ENCODE peak calls at places on chromosome 10, in seven cellular contexts. B is esophagus squamous epithelium, R is GM06990, V is PC-3, N is BE2C, Y is Peyer's patch, Q is right atrium auricular region. D is an unnamed sample. For H3K36me3, the result is how much of the 10 kb centered on the place peaks cover.

GRCh38 chr10:33126118-33126517 is 168.1 kb upstream of the ITGB1 start:
- DNase-seq in B (no peak), N (no peak), Q (peak), R (no peak), Y (no peak), V (peak), D (peak)

GRCh38 chr10:36109399-36110023 is 467.4 kb upstream of the FZD8 start:
- DNase-seq in N (no peak), V (no peak), R (no peak), Y (no peak), Q (no peak), B (no peak), D (no peak)

GRCh38 chr10:16732376-16732775 is 84.8 kb downstream of the RSU1 start:
- DNase-seq in B (no peak), Y (no peak), V (peak), N (no peak), Q (no peak), R (no peak), D (no peak)

GRCh38 chr10:451021-451471 is 238.4 kb downstream of the DIP2C start:
- DNase-seq in Y (peak), R (peak), B (no peak), N (no peak), V (no peak), Q (no peak), D (no peak)

GRCh38 chr10:18397886-18398285 is 253.5 kb downstream of the NSUN6 start:
- DNase-seq in Q (no peak), Y (no peak), N (no peak), V (no peak), B (no peak), R (no peak), D (no peak)

GRCh38 chr10:84360634-84361365 is 32.4 kb downstream of the CCSER2 start:
- DNase-seq in N (no peak), Y (no peak), Q (no peak), V (no peak), R (no peak), B (no peak), D (peak)

GRCh38 chr10:67678335-67678974 is 17.5 kb downstream of the CTNNA3 start:
- DNase-seq in Y (no peak), R (no peak), B (no peak), N (no peak), V (no peak), Q (no peak), D (no peak)

GRCh38 chr10:30527623-30528426 is 93.8 kb downstream of the MAP3K8 start:
- DNase-seq in R (no peak), Q (no peak), N (no peak), V (no peak), B (no peak), Y (no peak), D (no peak)

GRCh38 chr10:77872151-77872946 is 54.2 kb downstream of the DLG5 start:
- DNase-seq in B (no peak), Q (no peak), N (no peak), R (no peak), Y (no peak), V (no peak), D (peak)

GRCh38 chr10:96359616-96360015 is 814 bp upstream of the OPALIN start:
- DNase-seq in Q (peak), N (no peak), R (no peak), B (no peak), V (no peak), Y (no peak), D (no peak)

GRCh38 chr10:131355116-131355515 is 43.6 kb upstream of the TCERG1L start:
- DNase-seq in R (no peak), V (no peak), N (no peak), Q (no peak), Y (no peak), B (no peak), D (no peak)

GRCh38 chr10:62826275-62826674 is 10.1 kb upstream of the EGR2 start:
- DNase-seq in N (no peak), V (no peak), Q (no peak), B (no peak), R (no peak), Y (no peak), D (no peak)

GRCh38 chr10:65033957-65034356 is 1512.8 kb downstream of the REEP3 start:
- DNase-seq in Q (no peak), B (no peak), N (no peak), Y (no peak), V (no peak), R (no peak), D (no peak)

DNA sequence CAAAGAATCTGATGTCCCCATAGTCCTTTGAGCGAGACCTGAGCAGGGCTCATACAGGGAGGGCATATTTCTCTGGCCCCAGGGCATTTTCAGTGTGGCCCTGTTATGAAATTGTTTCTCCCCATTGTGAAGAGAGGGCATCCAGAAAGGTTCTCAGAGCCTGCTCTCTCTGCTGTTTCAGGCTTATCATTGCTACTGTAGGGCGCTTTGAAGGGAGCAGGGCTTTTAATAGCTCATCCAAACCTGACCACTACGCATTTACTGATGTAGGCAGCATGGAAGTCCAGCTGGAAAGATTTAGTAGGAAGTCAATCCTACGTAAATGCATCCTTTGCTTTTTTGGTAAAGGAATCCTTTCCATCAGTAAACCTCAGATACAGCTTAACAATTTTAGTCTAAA is 68.1 kb downstream of the PRPF18 start:
- DNase-seq in Q (no peak), B (no peak), R (no peak), V (no peak), N (no peak), Y (no peak), D (no peak)
- H3K36me3 ChIP-seq in Q (half or more), B (under half), R (under half), V (under half), N (under half), Y (under half), D (under half)

GRCh38 chr10:24952146-24952700 is at the start of gene PRTFDC1:
- DNase-seq in Q (no peak), Y (peak), N (peak), B (no peak), R (peak), V (peak), D (no peak)
- TF ChIP-seq CTCF in Q (peak), Y (no peak), N (peak), B (no peak), R (peak), V (no peak), D (no peak)

DNA sequence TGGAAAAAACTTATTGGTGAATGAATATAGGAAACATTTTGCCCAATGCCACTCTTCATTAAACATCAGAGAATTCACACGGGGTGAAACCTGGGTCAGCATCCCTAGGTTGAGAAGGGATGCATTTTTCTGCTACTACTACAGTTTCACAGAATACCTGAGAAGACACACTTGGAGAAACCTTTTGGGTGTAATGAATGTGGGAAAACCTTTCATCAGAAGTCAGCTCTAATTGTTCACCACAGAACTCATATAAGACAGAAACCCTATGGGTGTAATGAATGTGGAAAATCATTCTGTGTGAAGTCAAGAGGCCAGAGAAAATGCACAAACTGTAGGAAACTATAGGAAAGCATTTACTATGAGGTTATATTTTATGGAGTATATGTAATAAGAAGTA is 24.9 kb downstream of the ZNF37A start:
- DNase-seq in V (no peak), R (no peak), Y (no peak), B (no peak), Q (no peak), N (no peak), D (no peak)
- H3K36me3 ChIP-seq in V (half or more), R (under half), Y (under half), B (under half), Q (half or more), N (under half), D (under half)

GRCh38 chr10:4316166-4316810 is 509.7 kb upstream of the AKR1E2 start:
- DNase-seq in R (no peak), B (no peak), V (no peak), N (no peak), Q (peak), Y (no peak), D (peak)
- TF ChIP-seq CTCF in R (no peak), B (no peak), V (no peak), N (no peak), Q (no peak), Y (no peak), D (peak)

DNA sequence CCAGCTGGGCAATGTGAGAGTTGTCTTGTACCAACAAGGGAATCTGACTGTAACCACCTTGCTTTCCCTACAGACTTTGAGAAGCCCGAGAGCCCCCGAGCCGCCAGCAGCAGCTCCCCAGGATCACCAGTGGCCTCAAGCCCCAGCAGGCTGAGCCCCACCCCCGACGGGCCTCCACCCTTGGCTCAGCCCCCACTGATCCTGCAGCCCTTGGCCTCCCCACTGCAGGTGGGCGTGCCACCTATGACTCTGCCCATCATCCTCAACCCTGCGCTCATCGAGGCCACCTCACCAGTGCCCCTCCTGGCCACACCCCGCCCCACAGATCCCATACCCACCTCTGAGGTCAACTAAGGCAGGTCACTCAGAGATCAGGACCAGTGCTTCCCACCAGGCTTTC is 13.5 kb upstream of the NFKB2 start:
- DNase-seq in Q (no peak), Y (no peak), B (no peak), N (no peak), V (no peak), R (no peak), D (no peak)
- H3K36me3 ChIP-seq in Q (half or more), Y (under half), B (under half), N (under half), V (under half), R (under half), D (under half)

GRCh38 chr10:27373566-27374160 is 130.4 kb upstream of the RAB18 start:
- DNase-seq in V (no peak), N (no peak), B (no peak), Y (no peak), Q (no peak), R (no peak), D (no peak)

GRCh38 chr10:27368706-27369105 is 128.1 kb upstream of the ACBD5 start:
- DNase-seq in B (no peak), V (no peak), Y (no peak), Q (no peak), R (no peak), N (no peak), D (no peak)

GRCh38 chr10:27372095-27372494 is 131.5 kb upstream of the ACBD5 start:
- DNase-seq in Q (no peak), N (no peak), B (no peak), V (peak), Y (no peak), R (no peak), D (no peak)

GRCh38 chr10:27366769-27367168 is 126.2 kb upstream of the ACBD5 start:
- DNase-seq in N (no peak), V (no peak), Q (no peak), R (no peak), Y (no peak), B (no peak), D (no peak)

DNA sequence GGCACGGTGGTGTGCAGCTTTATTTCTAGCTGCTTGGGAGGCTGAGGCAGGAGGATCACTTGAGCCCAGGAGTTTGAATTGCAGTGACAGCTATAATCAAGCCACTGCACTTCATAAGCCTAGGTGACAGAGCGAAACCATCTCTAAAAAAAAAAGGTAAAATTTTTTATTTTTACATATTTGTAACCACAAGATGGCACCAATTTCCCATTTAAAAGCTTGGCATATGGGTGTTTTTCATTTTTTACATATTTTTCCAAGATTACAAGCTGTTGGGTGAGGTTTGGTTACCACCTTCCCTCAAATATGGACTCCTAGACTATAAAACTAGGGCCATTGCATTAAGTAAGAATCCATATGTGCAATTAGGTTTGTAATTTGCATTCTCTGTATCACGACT is 129.2 kb upstream of the ACBD5 start:
- DNase-seq in Y (no peak), N (no peak), B (no peak), Q (no peak), R (no peak), V (peak), D (no peak)
- TF ChIP-seq CTCF in Y (no peak), N (no peak), B (no peak), Q (peak), R (no peak), V (peak), D (no peak)